ENCODE peak calls at places on chromosomes 12 and 14, in four cellular contexts. E, W, Q and R are unnamed samples.

GRCh38 chr14:72924332-72924731 is 1.9 kb upstream of the DCAF4 start:
- DNase-seq in E (no peak), W (no peak), Q (no peak), R (no peak)

GRCh38 chr12:50825372-50825838 is 17.3 kb upstream of the TMPRSS12 start:
- DNase-seq in E (peak; percentile 83), W (peak; percentile 24), Q (peak; percentile 82), R (no peak)

GRCh38 chr14:37150414-37150813 is 22.0 kb downstream of the SLC25A21 start:
- DNase-seq in E (peak; percentile 58), W (no peak), Q (peak; percentile 60), R (no peak)

GRCh38 chr12:78530065-78530765 is 334.4 kb upstream of the SYT1 start:
- DNase-seq in E (peak; percentile 38), W (peak; percentile 29), Q (peak; percentile 54), R (peak; percentile 33)

GRCh38 chr14:62347658-62348057 is 585.4 kb downstream of the SNAPC1 start:
- DNase-seq in E (no peak), W (no peak), Q (no peak), R (no peak)

GRCh38 chr12:3225154-3225795 is 148.1 kb downstream of the TSPAN9 start:
- DNase-seq in E (peak; percentile 92), W (no peak), Q (peak; percentile 92), R (no peak)

GRCh38 chr14:94681300-94682060 is 69.3 kb downstream of the SERPINA3 start:
- DNase-seq in E (peak; percentile 42), W (no peak), Q (no peak), R (peak; percentile 79)

GRCh38 chr14:74616507-74616906 is 4.5 kb upstream of the LTBP2 start:
- DNase-seq in E (peak; percentile 91), W (no peak), Q (peak; percentile 90), R (no peak)

GRCh38 chr14:20247651-20248246 is 8.7 kb downstream of the OR11H4 start:
- DNase-seq in E (no peak), W (no peak), Q (no peak), R (no peak)

GRCh38 chr14:88799522-88799921 is 6.8 kb upstream of the EML5 start:
- DNase-seq in E (no peak), W (no peak), Q (no peak), R (no peak)

GRCh38 chr12:126069549-126070165 is 1004.4 kb downstream of the AACS start:
- DNase-seq in E (peak; percentile 13), W (peak; percentile 76), Q (peak; percentile 26), R (peak; percentile 78)

GRCh38 chr12:46942579-46942978 is 116.8 kb upstream of the SLC38A4 start:
- DNase-seq in E (peak; percentile 79), W (no peak), Q (no peak), R (no peak)

GRCh38 chr14:70909788-70910614 is 2.7 kb downstream of the PCNX1 start:
- DNase-seq in E (no peak), W (no peak), Q (peak; percentile 28), R (no peak)

GRCh38 chr12:86723326-86723725 is 467.1 kb upstream of the MGAT4C start:
- DNase-seq in E (no peak), W (no peak), Q (no peak), R (no peak)

GRCh38 chr12:25553083-25553482 is at the start of gene LMNTD1:
- DNase-seq in E (peak; percentile 89), W (no peak), Q (peak; percentile 12), R (no peak)

GRCh38 chr12:42588981-42589464 is 523 bp downstream of the PRICKLE1 start:
- DNase-seq in E (peak; percentile 38), W (peak; percentile 43), Q (peak; percentile 47), R (peak; percentile 76)

GRCh38 chr14:93120522-93120921 is 4.8 kb upstream of the ITPK1 start:
- DNase-seq in E (no peak), W (no peak), Q (no peak), R (no peak)

GRCh38 chr14:68787235-68787727 is 5.6 kb downstream of the ZFP36L1 start:
- DNase-seq in E (no peak), W (no peak), Q (no peak), R (peak; percentile 58)

GRCh38 chr12:94725375-94726168 is 75.2 kb upstream of the TMCC3 start:
- DNase-seq in E (peak; percentile 26), W (no peak), Q (peak; percentile 47), R (peak; percentile 53)

GRCh38 chr14:78683206-78683605 is 513.0 kb downstream of the NRXN3 start:
- DNase-seq in E (no peak), W (no peak), Q (no peak), R (no peak)

GRCh38 chr14:30402846-30403245 is 156.1 kb upstream of the G2E3 start:
- DNase-seq in E (no peak), W (no peak), Q (no peak), R (no peak)

GRCh38 chr12:104604995-104605675 is 148.4 kb downstream of the CHST11 start:
- DNase-seq in E (no peak), W (no peak), Q (peak; percentile 68), R (peak; percentile 91)

GRCh38 chr12:104602426-104602825 is 145.7 kb downstream of the CHST11 start:
- DNase-seq in E (no peak), W (no peak), Q (no peak), R (no peak)

GRCh38 chr12:104604070-104604994 is 147.6 kb downstream of the CHST11 start:
- DNase-seq in E (peak; percentile 96), W (no peak), Q (peak; percentile 99), R (peak; percentile 86)

GRCh38 chr12:104602901-104603300 is 146.2 kb downstream of the CHST11 start:
- DNase-seq in E (no peak), W (no peak), Q (no peak), R (no peak)

DNA sequence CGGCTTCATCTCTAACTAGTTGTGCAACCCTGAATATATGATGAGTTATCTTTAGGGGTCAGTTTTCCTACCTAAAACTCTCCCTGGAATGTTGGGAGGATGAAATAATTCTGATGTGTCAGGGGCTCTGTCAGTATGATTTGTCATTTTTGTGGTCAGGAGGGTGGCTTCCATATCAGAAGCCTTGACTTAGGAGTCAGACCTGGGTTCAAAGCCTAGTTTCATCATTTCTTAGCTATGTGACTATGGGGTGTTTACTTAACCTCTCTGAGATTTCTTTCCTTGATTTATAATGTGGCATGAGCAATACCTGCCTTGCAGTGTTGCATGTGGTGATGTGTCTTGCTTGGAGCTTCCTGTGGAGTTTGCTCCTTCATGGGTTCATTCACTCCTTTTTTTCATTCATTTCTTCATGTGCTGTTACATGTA is 146.8 kb downstream of the CHST11 start:
- DNase-seq in E (peak; percentile 61), W (no peak), Q (no peak), R (no peak)
- H3K14ac ChIP-seq in E (peak overlapping the region; percentile 72), W (no peak overlapping the region), Q (no peak overlapping the region), R (no peak overlapping the region)

GRCh38 chr12:110449799-110450497 is at the start of gene ARPC3:
- DNase-seq in E (peak; percentile 92), W (peak; percentile 84), Q (peak; percentile 95), R (peak; percentile 98)
- H4K8ac ChIP-seq in E (peak within 1 kb of the TSS; percentile 97), W (no peak within 1 kb of the TSS), Q (peak within 1 kb of the TSS; percentile 93), R (no peak within 1 kb of the TSS)

DNA sequence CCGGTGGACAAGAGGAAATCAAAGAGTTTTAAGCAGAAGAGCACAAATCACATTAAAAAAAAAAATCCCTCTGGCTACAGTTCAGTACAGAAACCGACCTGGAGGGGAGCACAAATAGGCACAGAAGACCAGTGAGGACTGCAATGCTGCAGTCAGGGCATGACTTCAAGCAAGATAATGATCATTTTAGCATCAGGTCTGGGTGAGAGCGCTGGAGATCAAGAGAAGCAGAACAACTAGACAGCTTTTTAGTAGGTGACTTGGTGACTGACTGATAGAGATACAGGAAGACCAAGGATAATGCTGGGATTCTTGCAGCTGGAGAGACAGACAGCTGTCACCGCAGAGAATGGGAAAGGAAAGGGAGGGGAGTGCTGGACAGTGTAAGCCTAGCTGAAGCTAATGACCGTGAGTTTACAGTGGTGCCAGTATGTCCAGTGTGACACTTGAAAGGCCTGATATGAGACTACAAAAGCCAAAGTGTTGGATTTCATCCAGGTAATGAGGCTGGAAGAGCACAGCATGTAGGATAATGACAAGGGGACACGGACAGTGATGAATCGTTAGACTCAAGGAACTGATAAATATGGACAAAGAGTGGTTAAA is 5.6 kb downstream of the NFYB start:
- DNase-seq in E (no peak), W (no peak), Q (no peak), R (no peak)
- H2BK5ac ChIP-seq in E (peak overlapping the region; percentile 21), W (no peak overlapping the region), Q (peak overlapping the region; percentile 20), R (no peak overlapping the region)

GRCh38 chr14:65228956-65229355 is 126.6 kb upstream of the MAX start:
- DNase-seq in E (no peak), W (no peak), Q (no peak), R (no peak)
- H3K14ac ChIP-seq in E (no peak overlapping the region), W (no peak overlapping the region), Q (no peak overlapping the region), R (no peak overlapping the region)